ENCODE peak calls at places on chromosomes 3 and 15, in six cellular contexts. S is effector memory CD4-positive, alpha-beta T cell; M is heart left ventricle; I is spleen; Z is AG04450; Q is small intestine. N is an unnamed sample.

GRCh38 chr15:28098766-28099554 is at the start of gene OCA2:
- DNase-seq in S (peak), M (peak), I (peak), Z (no peak), Q (peak), N (no peak)

GRCh38 chr3:190357468-190357867 is 30.5 kb upstream of the CLDN16 start:
- DNase-seq in S (no peak), M (no peak), I (no peak), Z (no peak), Q (no peak), N (no peak)

GRCh38 chr15:69537888-69538287 is 85.3 kb downstream of the RPLP1 start:
- DNase-seq in S (no peak), M (no peak), I (no peak), Z (no peak), Q (no peak), N (no peak)

GRCh38 chr3:70108072-70108471 is 108.5 kb downstream of the SAMMSON start:
- DNase-seq in S (no peak), M (no peak), I (no peak), Z (no peak), Q (peak), N (no peak)

GRCh38 chr3:51961607-51962569 is 5.4 kb downstream of the PCBP4 start:
- DNase-seq in S (no peak), M (no peak), I (no peak), Z (no peak), Q (no peak), N (no peak)

GRCh38 chr15:31499953-31500808 is 173.5 kb downstream of the KLF13 start:
- DNase-seq in S (no peak), M (no peak), I (no peak), Z (no peak), Q (no peak), N (no peak)

GRCh38 chr3:143222505-143222904 is 102.9 kb downstream of the CHST2 start:
- DNase-seq in S (no peak), M (no peak), I (no peak), Z (no peak), Q (no peak), N (no peak)

GRCh38 chr15:39084683-39085530 is 496.0 kb upstream of the THBS1 start:
- DNase-seq in S (no peak), M (peak), I (no peak), Z (peak), Q (no peak), N (peak)

GRCh38 chr3:195115598-195115905 is 155.4 kb downstream of the XXYLT1 start:
- DNase-seq in S (no peak), M (no peak), I (peak), Z (no peak), Q (peak), N (no peak)

GRCh38 chr3:45993421-45994027 is 2.1 kb downstream of the FYCO1 start:
- DNase-seq in S (peak), M (no peak), I (no peak), Z (no peak), Q (peak), N (no peak)

GRCh38 chr3:129409541-129409940 is 18.9 kb downstream of the EFCAB12 start:
- DNase-seq in S (no peak), M (no peak), I (no peak), Z (peak), Q (no peak), N (no peak)

GRCh38 chr15:37095197-37095992 is 5.0 kb downstream of the MEIS2 start:
- DNase-seq in S (no peak), M (no peak), I (peak), Z (no peak), Q (no peak), N (peak)

GRCh38 chr3:8765528-8765927 is 3.9 kb downstream of the OXTR start:
- DNase-seq in S (no peak), M (no peak), I (no peak), Z (no peak), Q (no peak), N (no peak)

GRCh38 chr3:59809750-59810444 is 760.1 kb upstream of the CFAP20DC start:
- DNase-seq in S (no peak), M (no peak), I (no peak), Z (peak), Q (peak), N (no peak)

GRCh38 chr3:49895791-49896190 is 7.9 kb downstream of the MST1R start:
- DNase-seq in S (no peak), M (no peak), I (no peak), Z (no peak), Q (no peak), N (no peak)

GRCh38 chr3:139718415-139718814 is 40.6 kb upstream of the NMNAT3 start:
- DNase-seq in S (no peak), M (peak), I (no peak), Z (no peak), Q (peak), N (no peak)

DNA sequence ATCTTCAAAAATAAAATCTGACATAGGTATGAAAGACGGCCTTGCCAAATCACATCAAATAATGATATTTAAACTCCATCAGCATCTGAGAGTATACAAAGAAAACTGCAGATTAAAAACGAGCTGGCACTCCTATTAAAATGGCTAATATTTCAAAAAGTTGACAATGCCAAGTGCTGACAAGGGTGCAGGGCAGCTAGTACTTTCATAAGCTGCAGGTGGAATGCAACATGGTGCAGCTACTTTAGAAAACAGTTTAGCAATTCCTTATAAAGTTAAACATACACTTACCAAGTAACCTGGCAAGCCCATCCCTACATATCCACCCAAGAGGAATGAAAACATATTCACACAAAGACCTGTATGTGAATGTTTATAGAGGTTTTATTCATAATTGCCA is 23.0 kb downstream of the TBC1D2B start:
- DNase-seq in S (no peak), M (no peak), I (no peak), Z (no peak), Q (no peak), N (no peak)
- H3K27ac ChIP-seq in S (peak), M (no peak), I (peak), Z (no peak), Q (no peak), N (no peak)

GRCh38 chr3:110928016-110928662 is 143.5 kb upstream of the NECTIN3 start:
- DNase-seq in S (no peak), M (no peak), I (no peak), Z (no peak), Q (no peak), N (no peak)

GRCh38 chr3:110929811-110930210 is 141.8 kb upstream of the NECTIN3 start:
- DNase-seq in S (no peak), M (no peak), I (no peak), Z (no peak), Q (no peak), N (no peak)

DNA sequence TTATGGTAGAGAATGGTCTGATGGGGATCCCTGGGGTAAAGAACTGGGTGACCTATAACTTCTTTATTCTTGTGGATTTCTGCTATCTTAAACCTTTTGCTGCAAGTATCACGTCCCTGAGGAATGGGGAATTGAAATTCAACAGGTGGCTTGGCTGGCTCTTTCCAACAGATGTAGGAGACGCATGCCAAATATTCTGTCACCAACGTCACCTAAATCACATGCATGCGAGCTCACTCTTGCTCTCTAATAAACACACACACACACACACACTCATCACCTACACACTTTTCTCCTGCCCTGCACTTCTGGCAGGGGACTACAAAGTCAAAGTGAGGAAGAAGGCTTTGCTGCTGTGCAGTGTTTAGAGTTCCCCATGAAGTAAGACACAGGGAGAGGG is 145.8 kb upstream of the NECTIN3 start:
- DNase-seq in S (no peak), M (no peak), I (no peak), Z (no peak), Q (no peak), N (no peak)
- H3K27ac ChIP-seq in S (no peak), M (no peak), I (no peak), Z (no peak), Q (no peak), N (no peak)

GRCh38 chr3:14304101-14305045 is 98.0 kb upstream of the SLC6A6 start:
- DNase-seq in S (no peak), M (no peak), I (no peak), Z (no peak), Q (no peak), N (no peak)

GRCh38 chr3:14306167-14306566 is 96.2 kb upstream of the SLC6A6 start:
- DNase-seq in S (no peak), M (no peak), I (no peak), Z (no peak), Q (no peak), N (no peak)

GRCh38 chr3:14301558-14301957 is 100.8 kb upstream of the SLC6A6 start:
- DNase-seq in S (no peak), M (no peak), I (no peak), Z (no peak), Q (no peak), N (peak)

GRCh38 chr3:14305321-14305720 is 97.1 kb upstream of the SLC6A6 start:
- DNase-seq in S (no peak), M (no peak), I (no peak), Z (no peak), Q (no peak), N (no peak)

DNA sequence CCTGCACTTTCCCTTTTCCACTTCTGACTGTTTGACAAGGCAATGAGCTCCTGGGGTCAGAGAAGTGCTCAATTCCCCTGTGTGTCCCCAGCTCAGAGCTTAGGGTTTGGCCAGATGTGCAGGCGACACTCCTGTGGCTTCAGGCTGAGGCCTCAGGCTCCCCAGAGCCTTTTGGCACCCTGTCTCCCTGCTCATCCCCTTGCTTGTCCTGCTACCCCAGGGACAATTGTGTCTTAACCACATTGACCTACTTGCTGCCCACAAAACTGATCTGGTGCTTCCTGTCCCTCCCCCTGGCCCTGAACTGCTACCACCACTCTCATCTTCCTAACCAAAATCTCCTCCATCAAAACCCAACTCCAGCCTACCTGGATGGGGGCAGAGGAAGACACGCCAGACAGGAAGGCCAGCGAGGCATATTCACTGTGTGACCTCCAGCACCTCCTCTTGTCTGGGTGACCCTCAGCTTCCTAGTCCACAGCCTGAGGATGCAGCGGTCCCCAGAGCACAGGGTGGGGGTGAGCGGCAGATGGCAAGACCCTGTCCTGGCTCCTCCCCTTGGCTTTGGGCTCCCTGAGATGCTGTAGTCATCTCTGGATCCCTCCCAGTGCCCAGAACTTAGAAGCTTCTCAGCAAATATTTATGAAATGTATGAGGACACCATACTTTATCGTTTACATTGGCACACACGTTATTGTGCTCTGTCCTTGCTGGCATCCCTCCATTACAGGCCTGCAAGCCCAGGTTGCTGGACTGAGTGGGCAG is 98.9 kb upstream of the SLC6A6 start:
- DNase-seq in S (no peak), M (no peak), I (no peak), Z (no peak), Q (no peak), N (no peak)
- H3K27ac ChIP-seq in S (no peak), M (no peak), I (no peak), Z (no peak), Q (no peak), N (no peak)

GRCh38 chr3:127819656-127820055 is 2.7 kb downstream of the MGLL start:
- DNase-seq in S (no peak), M (no peak), I (no peak), Z (no peak), Q (no peak), N (no peak)
- H3K27ac ChIP-seq in S (no peak), M (peak), I (no peak), Z (no peak), Q (peak), N (no peak)

N was measured in uterus.